ENCODE peak calls at places on chromosomes 7 and 10, in ten cellular contexts. T is left lung; O is thyroid gland; X is uterus; Q is neural progenitor cell; I is IMR-90; K is Panc1; C is hepatocyte; S is CD4-positive, alpha-beta memory T cell; E is neuronal stem cell. N is an unnamed sample. For H3K36me3, the result is how much of the 10 kb centered on the place peaks cover.

GRCh38 chr10:29886299-29886698 is 173.1 kb downstream of the JCAD start:
- DNase-seq in T (no peak), X (no peak), K (no peak), C (no peak), S (no peak), E (no peak), I (no peak), O (no peak), Q (no peak), N (no peak)

GRCh38 chr7:138354066-138354465 is 106.0 kb upstream of the TRIM24 start:
- DNase-seq in Q (no peak), O (no peak), X (no peak), K (no peak), E (no peak), I (no peak), T (no peak), C (no peak), S (no peak), N (no peak)

GRCh38 chr10:85565381-85565780 is 801.2 kb downstream of the GRID1 start:
- DNase-seq in T (no peak), K (no peak), Q (no peak), X (no peak), I (no peak), E (no peak), S (no peak), C (no peak), O (peak), N (no peak)

GRCh38 chr10:99530108-99531025 is 2.4 kb upstream of the NKX2-3 start:
- DNase-seq in S (no peak), K (no peak), Q (peak), C (no peak), T (peak), I (no peak), X (no peak), O (no peak), E (no peak), N (no peak)

GRCh38 chr7:41415473-41416207 is 287.2 kb downstream of the INHBA start:
- DNase-seq in S (no peak), K (no peak), Q (no peak), C (peak), E (no peak), I (no peak), T (no peak), O (no peak), X (no peak), N (no peak)

GRCh38 chr10:71086439-71087080 is 125.8 kb upstream of the UNC5B start:
- DNase-seq in T (no peak), X (no peak), K (no peak), Q (no peak), E (no peak), O (no peak), I (no peak), S (no peak), C (no peak), N (no peak)

GRCh38 chr7:129401228-129401967 is 32.8 kb upstream of the STRIP2 start:
- DNase-seq in X (no peak), I (no peak), Q (no peak), S (no peak), C (peak), E (no peak), T (no peak), K (no peak), O (no peak), N (no peak)

GRCh38 chr7:27143022-27143949 is at the start of gene HOXA5:
- DNase-seq in Q (peak), S (no peak), O (no peak), X (peak), T (peak), C (no peak), E (peak), I (peak), K (peak), N (no peak)

GRCh38 chr7:66348959-66349358 is 143.8 kb downstream of the TPST1 start:
- DNase-seq in K (no peak), C (no peak), E (no peak), T (no peak), Q (no peak), O (no peak), X (no peak), I (no peak), S (no peak), N (no peak)

GRCh38 chr7:130758429-130759056 is 24.5 kb upstream of the KLF14 start:
- DNase-seq in I (peak), Q (peak), E (peak), X (no peak), T (no peak), K (peak), C (peak), S (peak), O (no peak), N (peak)

GRCh38 chr7:36018816-36019484 is 134.1 kb upstream of the EEPD1 start:
- DNase-seq in E (no peak), Q (no peak), K (no peak), C (no peak), S (no peak), I (no peak), T (no peak), X (no peak), O (no peak), N (no peak)

GRCh38 chr10:90964781-90965462 is 44.0 kb upstream of the ANKRD1 start:
- DNase-seq in K (no peak), Q (no peak), T (no peak), S (no peak), E (no peak), I (no peak), X (no peak), C (no peak), O (no peak), N (no peak)

GRCh38 chr10:129774736-129775401 is 189.2 kb downstream of the EBF3 start:
- DNase-seq in E (no peak), Q (no peak), O (no peak), T (peak), X (peak), S (no peak), C (no peak), I (no peak), K (no peak), N (no peak)

GRCh38 chr10:14653271-14654161 is 121.2 kb downstream of the FAM107B start:
- DNase-seq in X (no peak), S (peak), K (no peak), C (peak), I (peak), O (peak), T (no peak), E (peak), Q (peak), N (no peak)

GRCh38 chr10:5938291-5938690 is 39.1 kb downstream of the IL15RA start:
- DNase-seq in I (no peak), Q (no peak), C (no peak), T (no peak), K (no peak), X (no peak), E (no peak), S (no peak), O (no peak), N (no peak)
- H3K36me3 ChIP-seq in I (under half), Q (under half), C (under half), T (half or more), K (under half), X (under half), E (half or more), S (under half), O (under half), N (under half)

DNA sequence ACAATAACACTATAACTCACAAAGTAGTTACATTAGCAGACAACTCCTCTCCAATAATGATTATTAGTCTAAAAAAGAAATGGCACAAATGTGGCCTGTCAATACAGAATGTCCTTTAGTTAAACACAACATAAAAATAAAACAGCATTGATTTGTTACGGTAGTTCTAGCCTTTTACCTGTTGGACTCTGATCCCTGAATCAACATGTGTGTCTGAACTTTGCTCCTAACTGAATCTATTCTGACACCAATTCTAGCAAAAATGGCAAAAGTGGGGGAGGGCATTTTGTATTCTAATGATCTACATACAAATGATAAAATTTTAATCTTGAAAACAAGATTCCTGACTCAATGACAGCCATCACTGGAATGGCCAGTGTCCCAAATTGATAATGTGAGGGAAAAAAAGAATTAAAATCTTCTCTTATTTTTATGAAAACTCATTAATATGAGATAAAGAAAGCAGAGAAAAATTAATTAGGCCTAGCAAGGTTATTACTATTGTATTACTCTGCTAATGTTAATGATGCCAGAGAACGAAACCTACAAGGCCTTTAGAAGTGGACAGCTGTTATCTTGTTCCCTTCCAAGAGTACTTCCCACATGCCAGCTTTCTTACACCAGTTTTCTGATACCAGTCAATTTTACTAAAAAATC is 30.2 kb downstream of the FRA10AC1 start:
- DNase-seq in K (no peak), I (no peak), O (no peak), Q (no peak), E (no peak), T (no peak), X (no peak), C (no peak), S (no peak), N (no peak)
- H3K36me3 ChIP-seq in K (under half), I (under half), O (under half), Q (under half), E (half or more), T (half or more), X (under half), C (under half), S (under half), N (under half)

GRCh38 chr7:30452278-30452930 is 26.2 kb downstream of the NOD1 start:
- DNase-seq in S (no peak), C (no peak), Q (no peak), K (no peak), O (peak), E (no peak), T (no peak), X (no peak), I (no peak), N (no peak)
- H3K36me3 ChIP-seq in S (under half), C (under half), Q (under half), K (under half), O (under half), E (under half), T (half or more), X (under half), I (under half), N (under half)

DNA sequence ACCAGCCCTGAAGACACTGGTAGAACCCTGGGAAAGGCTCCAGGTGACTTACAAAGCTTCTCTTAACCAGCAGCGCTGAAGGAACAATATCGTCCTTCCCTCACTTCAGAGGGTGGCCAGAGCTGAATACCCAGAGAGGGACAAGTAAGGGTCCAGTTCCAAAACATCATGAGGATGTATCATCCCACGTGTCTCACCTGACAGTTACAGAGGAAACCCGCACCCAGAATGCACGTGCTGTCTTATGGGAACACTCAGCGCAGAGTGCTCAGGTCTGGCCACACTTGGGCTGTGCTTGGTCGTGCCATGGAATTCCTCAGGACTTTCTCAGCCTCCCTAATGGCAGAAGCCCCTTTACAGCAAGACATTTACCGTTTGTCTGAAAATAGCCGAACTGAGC is 46.9 kb upstream of the BTBD16 start:
- DNase-seq in C (no peak), T (no peak), X (no peak), O (no peak), S (no peak), K (no peak), Q (no peak), E (no peak), I (no peak), N (no peak)
- H3K36me3 ChIP-seq in C (under half), T (half or more), X (under half), O (half or more), S (under half), K (under half), Q (under half), E (half or more), I (under half), N (under half)

DNA sequence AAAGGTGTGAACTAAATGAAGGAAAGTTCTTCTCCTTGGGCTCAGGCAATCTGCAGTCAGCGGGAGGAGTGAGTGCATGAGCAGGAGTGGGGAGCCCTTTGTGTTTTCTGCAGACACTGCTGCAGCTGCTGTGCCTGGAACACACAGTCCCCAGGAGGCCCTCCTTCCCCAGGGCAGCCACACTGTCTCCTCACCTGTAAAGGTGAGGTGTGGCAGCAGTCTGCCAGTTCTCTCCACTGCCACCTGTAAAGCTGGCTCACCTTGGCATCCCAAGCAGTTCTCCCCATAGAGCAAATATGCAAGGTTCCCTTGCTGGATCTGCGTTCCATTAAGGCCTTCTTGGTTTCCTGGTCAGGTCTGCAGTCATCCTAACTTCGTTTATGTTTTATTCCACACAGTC is 5.2 kb upstream of the VWC2 start:
- DNase-seq in O (no peak), X (no peak), T (no peak), C (no peak), S (no peak), K (no peak), E (no peak), I (no peak), Q (no peak), N (no peak)
- H3K36me3 ChIP-seq in O (under half), X (under half), T (under half), C (under half), S (under half), K (under half), E (under half), I (under half), Q (under half), N (under half)

GRCh38 chr10:118692911-118693310 is 61.9 kb downstream of the CACUL1 start:
- DNase-seq in Q (no peak), K (no peak), T (no peak), O (no peak), I (peak), S (no peak), E (no peak), X (no peak), C (no peak), N (no peak)

GRCh38 chr10:118689070-118689858 is 65.5 kb downstream of the CACUL1 start:
- DNase-seq in O (no peak), S (no peak), T (no peak), I (no peak), K (no peak), C (no peak), X (no peak), E (no peak), Q (no peak), N (no peak)

GRCh38 chr10:118682518-118682917 is 72.3 kb downstream of the CACUL1 start:
- DNase-seq in Q (no peak), E (no peak), K (no peak), T (no peak), C (no peak), S (no peak), O (no peak), I (no peak), X (no peak), N (no peak)

GRCh38 chr10:118687472-118687871 is 67.3 kb downstream of the CACUL1 start:
- DNase-seq in K (no peak), Q (no peak), C (no peak), T (no peak), O (no peak), X (no peak), S (no peak), I (no peak), E (no peak), N (no peak)
- H3K36me3 ChIP-seq in K (under half), Q (under half), C (under half), T (half or more), O (under half), X (under half), S (under half), I (under half), E (half or more), N (under half)

DNA sequence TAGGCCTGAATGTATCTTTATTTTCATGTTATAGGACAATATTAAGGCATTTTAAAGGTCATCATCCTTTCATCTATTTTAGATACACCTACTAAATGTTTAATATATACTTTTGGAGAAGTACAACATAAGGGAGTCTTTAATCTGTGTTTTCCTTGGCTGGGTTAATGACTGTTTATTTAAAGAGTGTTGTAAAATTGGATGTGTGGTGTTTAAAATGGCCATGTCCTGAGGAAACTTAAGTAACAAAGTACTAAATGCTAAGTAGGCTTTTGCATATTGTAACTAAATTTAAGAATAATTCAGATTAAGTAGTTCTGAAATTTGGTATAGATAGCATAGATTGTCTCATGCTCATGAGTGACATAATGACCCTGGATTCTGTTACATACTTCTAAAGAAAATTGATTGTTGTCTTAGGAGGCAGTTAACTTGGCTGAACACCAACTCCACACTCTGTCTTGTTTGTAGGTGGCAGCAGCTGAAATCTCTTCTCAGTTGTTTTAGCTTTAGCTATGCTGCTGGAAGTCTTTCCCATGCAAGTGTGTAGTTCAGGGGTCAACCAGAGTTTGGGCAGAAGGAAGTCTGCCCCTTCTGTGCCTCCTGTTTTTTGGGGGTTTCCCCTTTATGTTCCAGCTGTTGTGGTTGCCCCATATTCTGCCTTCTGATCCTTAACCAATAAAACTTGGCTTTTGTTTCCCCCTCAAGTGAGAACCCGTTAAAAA is 29.2 kb downstream of the DLD start:
- DNase-seq in X (no peak), K (no peak), Q (no peak), C (no peak), S (no peak), O (no peak), T (no peak), E (no peak), I (peak), N (no peak)
- H3K36me3 ChIP-seq in X (under half), K (under half), Q (under half), C (under half), S (under half), O (under half), T (half or more), E (half or more), I (under half), N (under half)